ENCODE peak calls at places on chromosomes 13 and 19, in ten cellular contexts. T is stimulated activated CD8-positive, alpha-beta memory T cell treated with anti-CD3 and anti-CD28 coated beads, Interleukin-4, amount 100 ng/mL, for 1 hour; N is activated naive CD4-positive, alpha-beta T cell treated with Interleukin-2 at 50 U/mL for 16 hours; K is effector memory CD8-positive, alpha-beta T cell; R is progenitor cell of endocrine pancreas; J is head of caudate nucleus; A is Calu3; S is transverse colon; G is hepatic stellate cell; V is GM12864. X is an unnamed sample.

GRCh38 chr19:29263305-29264080 is 50.5 kb upstream of the UQCRFS1 start:
- DNase-seq in J (peak; percentile 73), S (peak; percentile 34), K (peak; percentile 73), V (no peak), T (peak; percentile 17), R (peak; percentile 46), A (peak; percentile 73), N (peak; percentile 54), G (peak; percentile 44), X (peak; percentile 68)

GRCh38 chr13:22107549-22107948 is 436.7 kb downstream of the FGF9 start:
- DNase-seq in V (no peak), T (no peak), G (no peak), S (no peak), R (no peak), N (no peak), J (no peak), A (peak; percentile 3), K (no peak), X (no peak)

GRCh38 chr13:71304861-71305260 is 562.1 kb downstream of the DACH1 start:
- DNase-seq in J (no peak), R (no peak), N (no peak), S (no peak), G (no peak), V (no peak), T (no peak), A (no peak), K (no peak), X (no peak)

GRCh38 chr19:2041686-2042484 is 9.2 kb downstream of the MKNK2 start:
- DNase-seq in J (peak; percentile 96), N (peak; percentile 99), A (peak; percentile 80), S (peak; percentile 99), T (peak; percentile 99), V (peak; percentile 79), R (peak; percentile 98), G (peak; percentile 85), K (peak; percentile 99), X (peak; percentile 99)

GRCh38 chr13:34103854-34104253 is 285.9 kb downstream of the RFC3 start:
- DNase-seq in R (no peak), V (no peak), K (no peak), N (no peak), S (no peak), A (no peak), J (no peak), G (no peak), T (no peak), X (no peak)

GRCh38 chr13:109645831-109646230 is 140.6 kb downstream of the IRS2 start:
- DNase-seq in K (no peak), A (no peak), J (no peak), S (no peak), G (no peak), V (no peak), T (no peak), N (no peak), R (no peak), X (no peak)

GRCh38 chr13:95787356-95788099 is 110.6 kb downstream of the DNAJC3 start:
- DNase-seq in G (no peak), J (no peak), A (no peak), R (no peak), T (no peak), V (no peak), N (no peak), K (no peak), S (no peak), X (no peak)

GRCh38 chr19:18153555-18154134 is 682 bp downstream of the PIK3R2 start:
- DNase-seq in R (no peak), J (no peak), A (no peak), N (peak; percentile 25), T (no peak), S (peak; percentile 48), G (no peak), V (no peak), K (no peak), X (no peak)

GRCh38 chr19:46361915-46362314 is 15.0 kb downstream of the PPP5C start:
- DNase-seq in K (no peak), J (no peak), A (no peak), T (no peak), N (no peak), V (no peak), G (no peak), S (no peak), R (no peak), X (no peak)

GRCh38 chr19:33400856-33401682 is 27.6 kb downstream of the CEBPG start:
- DNase-seq in J (no peak), R (no peak), G (no peak), A (no peak), N (no peak), K (no peak), T (no peak), S (peak; percentile 4), V (no peak), X (no peak)

GRCh38 chr19:6030214-6030507 is 52.2 kb upstream of the RANBP3 start:
- DNase-seq in S (no peak), J (no peak), V (no peak), A (no peak), T (no peak), R (no peak), K (no peak), G (peak; percentile 53), N (no peak), X (no peak)

GRCh38 chr19:24033308-24033961 is 53.6 kb upstream of the ZNF254 start:
- DNase-seq in R (peak; percentile 71), S (peak; percentile 88), G (peak; percentile 98), K (peak; percentile 78), V (peak; percentile 77), A (peak; percentile 83), J (peak; percentile 93), N (peak; percentile 85), T (peak; percentile 68), X (peak; percentile 88)

X was measured in activated CD8-positive, alpha-beta T cell treated with anti-CD3 and anti-CD28 coated beads, Interleukin-2, amount 10 ng/mL, durations not matched to agents 7 days and 5 days.